ENCODE peak calls at places on chromosomes 13 and 19, in seven cellular contexts. H is IMR-90, J is mesendoderm, Y is trophoblast cell, E is H9, A is neuronal stem cell, L is H1. C is an unnamed sample.

GRCh38 chr13:59459972-59460371 is 703.8 kb downstream of the DIAPH3 start:
- DNase-seq in E (no peak), Y (no peak), L (no peak), J (peak; percentile 39), A (no peak), H (peak; percentile 41), C (no peak)

GRCh38 chr19:38650911-38651584 is 3.6 kb downstream of the ACTN4 start:
- DNase-seq in L (no peak), J (no peak), A (no peak), Y (no peak), E (no peak), H (peak; percentile 60), C (peak; percentile 61)

GRCh38 chr19:43078311-43078710 is 4.2 kb downstream of the PSG2 start:
- DNase-seq in J (no peak), A (no peak), E (no peak), H (peak; percentile 81), Y (peak; percentile 87), L (no peak), C (no peak)

GRCh38 chr19:11035441-11036377 is 53.6 kb upstream of the LDLR start:
- DNase-seq in Y (peak; percentile 90), A (peak; percentile 75), L (peak; percentile 69), H (peak; percentile 74), J (peak; percentile 94), E (peak; percentile 92), C (peak; percentile 86)

GRCh38 chr13:35378939-35379338 is 97.5 kb downstream of the MAB21L1 start:
- DNase-seq in Y (no peak), H (peak; percentile 19), J (no peak), L (no peak), E (no peak), A (no peak), C (no peak)

GRCh38 chr19:49567722-49568454 is 12.5 kb downstream of the NOSIP start:
- DNase-seq in J (no peak), E (no peak), H (no peak), A (no peak), Y (no peak), L (no peak), C (no peak)

GRCh38 chr19:17829855-17830566 is 8.7 kb upstream of the INSL3 start:
- DNase-seq in H (peak; percentile 8), J (peak; percentile 95), A (peak; percentile 72), L (peak; percentile 89), Y (peak; percentile 61), E (peak; percentile 97), C (peak; percentile 55)

GRCh38 chr13:75938811-75939525 is 302.8 kb downstream of the LMO7 start:
- DNase-seq in Y (no peak), J (no peak), A (no peak), E (no peak), L (no peak), H (peak; percentile 19), C (no peak)

GRCh38 chr19:19040417-19040816 is 7.0 kb downstream of the ARMC6 start:
- DNase-seq in A (no peak), L (no peak), E (no peak), H (peak; percentile 91), Y (no peak), J (no peak), C (peak; percentile 57)

GRCh38 chr19:13920940-13921744 is 15.1 kb downstream of the CC2D1A start:
- DNase-seq in J (peak; percentile 89), L (no peak), Y (peak; percentile 45), H (peak; percentile 44), E (peak; percentile 47), A (no peak), C (peak; percentile 52)

GRCh38 chr13:49042476-49042875 is 66.8 kb downstream of the FNDC3A start:
- DNase-seq in Y (no peak), L (no peak), E (no peak), J (no peak), A (no peak), H (peak; percentile 58), C (no peak)

GRCh38 chr19:9054768-9055167 is 32.1 kb upstream of the OR1M1 start:
- DNase-seq in A (peak; percentile 11), J (peak; percentile 88), H (no peak), Y (peak; percentile 93), L (no peak), E (peak; percentile 56), C (no peak)

GRCh38 chr13:21389124-21389523 is 70.0 kb downstream of the ZDHHC20 start:
- DNase-seq in A (no peak), J (no peak), L (no peak), Y (no peak), E (no peak), H (no peak), C (no peak)

GRCh38 chr19:33193864-33194362 is at the start of gene LRP3:
- DNase-seq in A (no peak), L (no peak), E (no peak), J (peak; percentile 23), Y (no peak), H (peak; percentile 11), C (peak; percentile 34)

GRCh38 chr13:91347996-91348905 is 764 bp downstream of the MIR17HG start:
- DNase-seq in E (no peak), H (no peak), Y (peak; percentile 37), A (peak; percentile 18), J (no peak), L (no peak), C (peak; percentile 28)

GRCh38 chr19:3324405-3324856 is 42.0 kb upstream of the NFIC start:
- DNase-seq in H (no peak), A (no peak), L (no peak), E (peak; percentile 73), J (peak; percentile 46), Y (peak; percentile 75), C (peak; percentile 44)

GRCh38 chr19:50333235-50333736 is 4.1 kb upstream of the KCNC3 start:
- DNase-seq in L (peak; percentile 86), H (peak; percentile 67), E (peak; percentile 96), A (peak; percentile 94), J (peak; percentile 97), Y (peak; percentile 98), C (peak; percentile 41)

GRCh38 chr13:73451120-73452029 is 392.6 kb downstream of the KLF5 start:
- DNase-seq in E (no peak), Y (no peak), J (no peak), L (no peak), H (no peak), A (no peak), C (no peak)

GRCh38 chr13:39051157-39051556 is 12.9 kb downstream of the NHLRC3 start:
- DNase-seq in A (peak; percentile 26), H (peak; percentile 50), L (no peak), E (no peak), J (peak; percentile 52), Y (no peak), C (peak; percentile 60)

GRCh38 chr13:27810461-27810860 is 18.2 kb downstream of the GSX1 start:
- DNase-seq in Y (no peak), L (no peak), H (no peak), E (no peak), J (no peak), A (no peak), C (no peak)
- H3K23ac ChIP-seq in Y (no peak overlapping the region), L (no peak overlapping the region), H (no peak overlapping the region), E (no peak overlapping the region), J (no peak overlapping the region), A (no peak overlapping the region), C (no peak overlapping the region)

GRCh38 chr13:24888291-24888931 is 124.4 kb downstream of the RNF17 start:
- DNase-seq in Y (no peak), J (no peak), H (no peak), E (no peak), L (no peak), A (no peak), C (no peak)
- H3K23ac ChIP-seq in Y (no peak overlapping the region), J (no peak overlapping the region), H (no peak overlapping the region), E (no peak overlapping the region), L (no peak overlapping the region), A (no peak overlapping the region), C (no peak overlapping the region)

GRCh38 chr13:83352391-83352790 is 529.9 kb downstream of the SLITRK1 start:
- DNase-seq in L (no peak), E (no peak), Y (no peak), J (no peak), H (no peak), A (no peak), C (no peak)
- H3K23ac ChIP-seq in L (no peak overlapping the region), E (no peak overlapping the region), Y (no peak overlapping the region), J (no peak overlapping the region), H (no peak overlapping the region), A (no peak overlapping the region), C (no peak overlapping the region)

DNA sequence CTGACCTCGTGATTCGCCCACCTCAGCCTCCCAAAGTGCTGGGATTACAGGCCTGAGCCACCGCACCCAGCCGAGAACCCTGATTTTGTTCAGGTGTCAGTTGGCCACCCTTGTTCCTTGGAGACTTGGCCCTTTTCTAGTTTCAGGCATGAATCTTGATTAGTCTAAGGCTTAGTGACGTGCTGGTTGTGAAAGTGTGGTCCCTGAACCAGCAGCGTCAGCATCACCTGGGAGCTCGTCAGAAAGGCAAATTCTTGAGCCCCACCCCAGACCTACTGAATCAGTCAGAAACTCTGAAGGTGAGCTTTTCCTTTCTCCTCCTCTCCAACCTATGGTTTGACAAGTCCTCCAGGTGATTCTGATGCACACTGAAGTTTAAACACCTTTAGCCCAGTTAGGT is 35.2 kb downstream of the CACNG6 start:
- DNase-seq in E (no peak), L (no peak), Y (no peak), J (no peak), A (no peak), H (no peak), C (no peak)
- H3K23ac ChIP-seq in E (no peak overlapping the region), L (no peak overlapping the region), Y (no peak overlapping the region), J (no peak overlapping the region), A (no peak overlapping the region), H (no peak overlapping the region), C (no peak overlapping the region)